ENCODE peak calls at places on chromosome 14, in six cellular contexts. One of them, this sample, is unnamed.
A peak's percentile ranks its signal among the peaks of the same experiment; 100 is the strongest.

GRCh38 chr14:100898935-100899840 is 4.3 kb downstream of the RTL1 start:
- DNase-seq in CD4-positive, CD25-positive, alpha-beta regulatory T cell: no peak
- DNase-seq in body of pancreas: peak; percentile 44
- DNase-seq in amygdala: no peak
- DNase-seq in left lobe of liver: peak; percentile 44
- DNase-seq in astrocyte of the spinal cord: no peak
- DNase-seq in this sample: no peak

GRCh38 chr14:65957631-65958205 is 528.5 kb upstream of the CCDC196 start:
- DNase-seq in astrocyte of the spinal cord: no peak
- DNase-seq in left lobe of liver: no peak
- DNase-seq in amygdala: no peak
- DNase-seq in CD4-positive, CD25-positive, alpha-beta regulatory T cell: no peak
- DNase-seq in body of pancreas: no peak
- DNase-seq in this sample: no peak

GRCh38 chr14:50667491-50668007 is 557 bp downstream of the SAV1 start:
- DNase-seq in left lobe of liver: no peak
- DNase-seq in CD4-positive, CD25-positive, alpha-beta regulatory T cell: peak; percentile 34
- DNase-seq in astrocyte of the spinal cord: no peak
- DNase-seq in body of pancreas: peak; percentile 57
- DNase-seq in amygdala: peak; percentile 16
- DNase-seq in this sample: no peak

GRCh38 chr14:49633650-49634546 is 1.1 kb downstream of the DNAAF2 start:
- DNase-seq in left lobe of liver: peak; percentile 93
- DNase-seq in body of pancreas: peak; percentile 93
- DNase-seq in amygdala: peak; percentile 76
- DNase-seq in astrocyte of the spinal cord: peak; percentile 98
- DNase-seq in CD4-positive, CD25-positive, alpha-beta regulatory T cell: peak; percentile 97
- DNase-seq in this sample: peak; percentile 98

GRCh38 chr14:64628940-64629403 is 75.3 kb upstream of the PLEKHG3 start:
- DNase-seq in left lobe of liver: peak; percentile 28
- DNase-seq in CD4-positive, CD25-positive, alpha-beta regulatory T cell: no peak
- DNase-seq in body of pancreas: no peak
- DNase-seq in amygdala: peak; percentile 51
- DNase-seq in astrocyte of the spinal cord: peak; percentile 95
- DNase-seq in this sample: no peak

GRCh38 chr14:71403673-71404072 is 496.4 kb downstream of the PCNX1 start:
- DNase-seq in CD4-positive, CD25-positive, alpha-beta regulatory T cell: peak; percentile 82
- DNase-seq in left lobe of liver: no peak
- DNase-seq in astrocyte of the spinal cord: peak; percentile 36
- DNase-seq in body of pancreas: no peak
- DNase-seq in amygdala: no peak
- DNase-seq in this sample: no peak

GRCh38 chr14:69043598-69044267 is 64.6 kb upstream of the ACTN1 start:
- DNase-seq in CD4-positive, CD25-positive, alpha-beta regulatory T cell: no peak
- DNase-seq in amygdala: no peak
- DNase-seq in body of pancreas: no peak
- DNase-seq in astrocyte of the spinal cord: peak; percentile 66
- DNase-seq in left lobe of liver: no peak
- DNase-seq in this sample: no peak

GRCh38 chr14:70622111-70622712 is 19.5 kb upstream of the TTC9 start:
- DNase-seq in amygdala: no peak
- DNase-seq in body of pancreas: peak; percentile 42
- DNase-seq in left lobe of liver: peak; percentile 56
- DNase-seq in CD4-positive, CD25-positive, alpha-beta regulatory T cell: peak; percentile 64
- DNase-seq in astrocyte of the spinal cord: peak; percentile 45
- DNase-seq in this sample: no peak

GRCh38 chr14:101075025-101075800 is 171.7 kb upstream of the RTL1 start:
- DNase-seq in left lobe of liver: peak; percentile 23
- DNase-seq in CD4-positive, CD25-positive, alpha-beta regulatory T cell: no peak
- DNase-seq in body of pancreas: no peak
- DNase-seq in amygdala: no peak
- DNase-seq in astrocyte of the spinal cord: no peak
- DNase-seq in this sample: peak; percentile 75

GRCh38 chr14:101400815-101401214 is 160.5 kb upstream of the DIO3 start:
- DNase-seq in astrocyte of the spinal cord: no peak
- DNase-seq in CD4-positive, CD25-positive, alpha-beta regulatory T cell: no peak
- DNase-seq in left lobe of liver: no peak
- DNase-seq in body of pancreas: no peak
- DNase-seq in amygdala: no peak
- DNase-seq in this sample: no peak

GRCh38 chr14:95318870-95319311 is 817 bp downstream of the CLMN start:
- DNase-seq in astrocyte of the spinal cord: no peak
- DNase-seq in amygdala: no peak
- DNase-seq in body of pancreas: peak; percentile 37
- DNase-seq in left lobe of liver: no peak
- DNase-seq in CD4-positive, CD25-positive, alpha-beta regulatory T cell: no peak
- DNase-seq in this sample: no peak

GRCh38 chr14:21320913-21321312 is 41.0 kb downstream of the RPGRIP1 start:
- DNase-seq in CD4-positive, CD25-positive, alpha-beta regulatory T cell: no peak
- DNase-seq in body of pancreas: no peak
- DNase-seq in left lobe of liver: no peak
- DNase-seq in amygdala: no peak
- DNase-seq in astrocyte of the spinal cord: no peak
- DNase-seq in this sample: no peak

GRCh38 chr14:44979740-44980346 is 17.9 kb downstream of the TOGARAM1 start:
- DNase-seq in body of pancreas: peak; percentile 52
- DNase-seq in CD4-positive, CD25-positive, alpha-beta regulatory T cell: no peak
- DNase-seq in astrocyte of the spinal cord: no peak
- DNase-seq in left lobe of liver: no peak
- DNase-seq in amygdala: no peak
- DNase-seq in this sample: no peak

GRCh38 chr14:99983251-99984012 is 81.8 kb upstream of the EVL start:
- DNase-seq in body of pancreas: no peak
- DNase-seq in amygdala: no peak
- DNase-seq in astrocyte of the spinal cord: no peak
- DNase-seq in left lobe of liver: no peak
- DNase-seq in CD4-positive, CD25-positive, alpha-beta regulatory T cell: peak; percentile 15
- DNase-seq in this sample: no peak

GRCh38 chr14:96575233-96575632 is 73.1 kb downstream of the PAPOLA start:
- DNase-seq in left lobe of liver: no peak
- DNase-seq in body of pancreas: no peak
- DNase-seq in amygdala: no peak
- DNase-seq in CD4-positive, CD25-positive, alpha-beta regulatory T cell: no peak
- DNase-seq in astrocyte of the spinal cord: no peak
- DNase-seq in this sample: no peak

GRCh38 chr14:31228533-31228932 is 20.9 kb upstream of the HECTD1 start:
- DNase-seq in astrocyte of the spinal cord: no peak
- DNase-seq in body of pancreas: no peak
- DNase-seq in left lobe of liver: no peak
- DNase-seq in CD4-positive, CD25-positive, alpha-beta regulatory T cell: no peak
- DNase-seq in amygdala: no peak
- DNase-seq in this sample: no peak

GRCh38 chr14:91649930-91650329 is 82.0 kb downstream of the CATSPERB start:
- DNase-seq in CD4-positive, CD25-positive, alpha-beta regulatory T cell: peak; percentile 70
- DNase-seq in left lobe of liver: no peak
- DNase-seq in body of pancreas: peak; percentile 19
- DNase-seq in astrocyte of the spinal cord: peak; percentile 16
- DNase-seq in amygdala: peak; percentile 15
- DNase-seq in this sample: no peak

GRCh38 chr14:77024171-77024627 is 4.3 kb downstream of the IRF2BPL start:
- DNase-seq in body of pancreas: peak; percentile 60
- DNase-seq in left lobe of liver: peak; percentile 73
- DNase-seq in CD4-positive, CD25-positive, alpha-beta regulatory T cell: peak; percentile 92
- DNase-seq in amygdala: no peak
- DNase-seq in astrocyte of the spinal cord: peak; percentile 51
- DNase-seq in this sample: no peak

GRCh38 chr14:55136868-55137785 is 8.1 kb downstream of the LGALS3 start:
- DNase-seq in left lobe of liver: no peak
- DNase-seq in body of pancreas: peak; percentile 79
- DNase-seq in astrocyte of the spinal cord: peak; percentile 90
- DNase-seq in amygdala: peak; percentile 46
- DNase-seq in CD4-positive, CD25-positive, alpha-beta regulatory T cell: no peak
- DNase-seq in this sample: no peak

GRCh38 chr14:63727736-63728728 is at the start of gene SGPP1:
- DNase-seq in CD4-positive, CD25-positive, alpha-beta regulatory T cell: peak; percentile 92
- DNase-seq in amygdala: no peak
- DNase-seq in body of pancreas: peak; percentile 96
- DNase-seq in left lobe of liver: peak; percentile 89
- DNase-seq in astrocyte of the spinal cord: peak; percentile 66
- DNase-seq in this sample: peak; percentile 88

GRCh38 chr14:104596927-104597351 is 7.6 kb downstream of the TMEM179 start:
- DNase-seq in left lobe of liver: no peak
- DNase-seq in amygdala: no peak
- DNase-seq in body of pancreas: peak; percentile 8
- DNase-seq in CD4-positive, CD25-positive, alpha-beta regulatory T cell: no peak
- DNase-seq in astrocyte of the spinal cord: no peak
- DNase-seq in this sample: no peak

GRCh38 chr14:94174622-94175402 is 690 bp downstream of the PPP4R4 start:
- DNase-seq in left lobe of liver: no peak
- DNase-seq in astrocyte of the spinal cord: no peak
- DNase-seq in CD4-positive, CD25-positive, alpha-beta regulatory T cell: no peak
- DNase-seq in body of pancreas: peak; percentile 26
- DNase-seq in amygdala: no peak
- DNase-seq in this sample: no peak

GRCh38 chr14:87133073-87133815 is 859.7 kb downstream of the GALC start:
- DNase-seq in amygdala: no peak
- DNase-seq in astrocyte of the spinal cord: peak; percentile 87
- DNase-seq in CD4-positive, CD25-positive, alpha-beta regulatory T cell: no peak
- DNase-seq in left lobe of liver: no peak
- DNase-seq in body of pancreas: no peak
- DNase-seq in this sample: no peak

GRCh38 chr14:106556665-106557289 is 1030.4 kb downstream of the TMEM121 start:
- DNase-seq in astrocyte of the spinal cord: no peak
- DNase-seq in CD4-positive, CD25-positive, alpha-beta regulatory T cell: peak; percentile 49
- DNase-seq in body of pancreas: peak; percentile 52
- DNase-seq in left lobe of liver: peak; percentile 54
- DNase-seq in amygdala: no peak
- DNase-seq in this sample: no peak

GRCh38 chr14:51743588-51744000 is 91.9 kb downstream of the FRMD6 start:
- DNase-seq in left lobe of liver: no peak
- DNase-seq in astrocyte of the spinal cord: no peak
- DNase-seq in amygdala: no peak
- DNase-seq in CD4-positive, CD25-positive, alpha-beta regulatory T cell: no peak
- DNase-seq in body of pancreas: no peak
- DNase-seq in this sample: no peak

GRCh38 chr14:58637391-58638230 is at the start of gene DACT1:
- DNase-seq in amygdala: no peak
- DNase-seq in CD4-positive, CD25-positive, alpha-beta regulatory T cell: peak; percentile 67
- DNase-seq in astrocyte of the spinal cord: peak; percentile 87
- DNase-seq in body of pancreas: peak; percentile 38
- DNase-seq in left lobe of liver: peak; percentile 53
- DNase-seq in this sample: peak; percentile 88

GRCh38 chr14:33618361-33619095 is 332.3 kb downstream of the EGLN3 start:
- DNase-seq in amygdala: no peak
- DNase-seq in CD4-positive, CD25-positive, alpha-beta regulatory T cell: no peak
- DNase-seq in left lobe of liver: no peak
- DNase-seq in astrocyte of the spinal cord: no peak
- DNase-seq in body of pancreas: no peak
- DNase-seq in this sample: no peak

GRCh38 chr14:90649096-90649495 is 167.1 kb downstream of the TTC7B start:
- DNase-seq in left lobe of liver: no peak
- DNase-seq in CD4-positive, CD25-positive, alpha-beta regulatory T cell: no peak
- DNase-seq in body of pancreas: no peak
- DNase-seq in astrocyte of the spinal cord: peak; percentile 81
- DNase-seq in amygdala: no peak
- DNase-seq in this sample: no peak

GRCh38 chr14:105469456-105470162 is 5.0 kb upstream of the CRIP2 start:
- DNase-seq in astrocyte of the spinal cord: no peak
- DNase-seq in amygdala: no peak
- DNase-seq in left lobe of liver: no peak
- DNase-seq in body of pancreas: peak; percentile 58
- DNase-seq in CD4-positive, CD25-positive, alpha-beta regulatory T cell: no peak
- DNase-seq in this sample: no peak